ENCODE peak calls at places on chromosomes 6 and 20, in eight cellular contexts. B is CD4-positive, CD25-positive, alpha-beta regulatory T cell; H is CD8-positive, alpha-beta memory T cell; O is cardiac muscle cell; J is HCT116; X is A549; E is CD8-positive, alpha-beta T cell; W is mucosa of descending colon. G is an unnamed sample. For H3K4me1, the result is how much of the 10 kb centered on the place peaks cover.

GRCh38 chr6:3531481-3531880 is 74.6 kb upstream of the SLC22A23 start:
- DNase-seq in B (no peak), H (no peak), O (no peak), J (no peak), X (no peak), E (no peak), W (no peak), G (no peak)

GRCh38 chr20:63943808-63944077 is 12.5 kb downstream of the UCKL1 start:
- DNase-seq in B (no peak), H (no peak), O (no peak), J (no peak), X (no peak), E (no peak), W (no peak), G (no peak)

GRCh38 chr6:53752440-53752839 is 42.4 kb upstream of the LRRC1 start:
- DNase-seq in B (no peak), H (no peak), O (no peak), J (no peak), X (no peak), E (no peak), W (no peak), G (no peak)

GRCh38 chr6:131949909-131950766 is 1.0 kb downstream of the CCN2 start:
- DNase-seq in B (no peak), H (no peak), O (peak), J (peak), X (peak), E (no peak), W (peak), G (peak)

GRCh38 chr6:98833101-98834059 is 994 bp upstream of the POU3F2 start:
- DNase-seq in B (no peak), H (no peak), O (peak), J (no peak), X (no peak), E (no peak), W (no peak), G (no peak)

GRCh38 chr20:61636531-61637116 is 384.6 kb downstream of the CDH4 start:
- DNase-seq in B (no peak), H (no peak), O (no peak), J (no peak), X (no peak), E (no peak), W (no peak), G (no peak)

GRCh38 chr6:129516787-129517186 is 193.2 kb downstream of the ARHGAP18 start:
- DNase-seq in B (no peak), H (no peak), O (no peak), J (no peak), X (no peak), E (no peak), W (no peak), G (no peak)

GRCh38 chr20:44038681-44039123 is 124.0 kb downstream of the TOX2 start:
- DNase-seq in B (no peak), H (no peak), O (no peak), J (no peak), X (no peak), E (no peak), W (no peak), G (no peak)

GRCh38 chr20:50909413-50909812 is 21.8 kb downstream of the ADNP start:
- DNase-seq in B (no peak), H (no peak), O (no peak), J (no peak), X (no peak), E (no peak), W (no peak), G (no peak)

GRCh38 chr6:159760602-159761057 is 1.2 kb upstream of the ACAT2 start:
- DNase-seq in B (no peak), H (no peak), O (peak), J (no peak), X (no peak), E (no peak), W (no peak), G (no peak)

GRCh38 chr6:134123666-134124208 is 71.3 kb upstream of the SLC2A12 start:
- DNase-seq in B (peak), H (no peak), O (peak), J (peak), X (peak), E (no peak), W (peak), G (no peak)

GRCh38 chr6:22785036-22785435 is 215.7 kb downstream of the HDGFL1 start:
- DNase-seq in B (no peak), H (no peak), O (peak), J (no peak), X (no peak), E (no peak), W (no peak), G (no peak)

GRCh38 chr6:21134401-21134800 is 459.1 kb upstream of the SOX4 start:
- DNase-seq in B (no peak), H (no peak), O (no peak), J (no peak), X (no peak), E (no peak), W (no peak), G (no peak)

GRCh38 chr6:741410-742339 is 48.7 kb upstream of the EXOC2 start:
- DNase-seq in B (no peak), H (no peak), O (no peak), J (no peak), X (no peak), E (no peak), W (no peak), G (no peak)

GRCh38 chr20:36462440-36463211 is 78.7 kb upstream of the MYL9 start:
- DNase-seq in B (no peak), H (no peak), O (peak), J (no peak), X (no peak), E (no peak), W (peak), G (peak)

GRCh38 chr20:6044102-6044501 is 9.8 kb downstream of the LRRN4 start:
- DNase-seq in B (no peak), H (no peak), O (no peak), J (no peak), X (no peak), E (no peak), W (no peak), G (no peak)

GRCh38 chr6:82430611-82431010 is 67.0 kb downstream of the TPBG start:
- DNase-seq in B (no peak), H (no peak), O (no peak), J (no peak), X (no peak), E (no peak), W (no peak), G (no peak)

GRCh38 chr6:5587648-5588047 is 326.3 kb downstream of the FARS2 start:
- DNase-seq in B (no peak), H (no peak), O (no peak), J (no peak), X (no peak), E (no peak), W (no peak), G (no peak)

GRCh38 chr20:48676125-48676524 is 151.7 kb downstream of the PREX1 start:
- DNase-seq in B (no peak), H (no peak), O (no peak), J (no peak), X (no peak), E (no peak), W (no peak), G (no peak)

GRCh38 chr6:36836091-36836770 is 3.0 kb downstream of the CPNE5 start:
- DNase-seq in B (no peak), H (no peak), O (no peak), J (no peak), X (no peak), E (no peak), W (no peak), G (no peak)

GRCh38 chr20:5393218-5393870 is 76.6 kb upstream of the PROKR2 start:
- DNase-seq in B (no peak), H (no peak), O (no peak), J (no peak), X (no peak), E (no peak), W (no peak), G (no peak)

DNA sequence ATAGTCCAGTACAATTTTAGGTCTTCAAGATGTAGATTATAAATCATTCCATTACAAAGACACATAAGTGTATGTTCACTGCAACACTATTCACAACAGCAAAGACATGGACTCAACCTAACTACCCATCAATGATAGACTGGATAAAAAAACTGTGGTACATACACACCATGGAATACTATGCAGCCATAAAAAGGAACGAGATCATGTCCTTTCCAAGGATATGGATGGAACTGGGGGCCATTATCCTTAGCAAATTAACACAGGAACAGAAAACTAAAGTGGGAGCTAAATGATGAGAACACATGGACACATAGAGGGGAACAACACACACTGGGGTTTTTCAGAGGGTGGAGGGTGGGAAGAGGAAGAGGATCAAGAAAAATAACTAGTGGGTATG is 6.3 kb downstream of the RTN4IP1 start:
- DNase-seq in B (no peak), H (no peak), O (no peak), J (no peak), X (no peak), E (no peak), W (no peak), G (no peak)
- H3K4me1 ChIP-seq in B (under half), H (under half), O (under half), J (under half), X (under half), E (under half), W (under half), G (under half)

DNA sequence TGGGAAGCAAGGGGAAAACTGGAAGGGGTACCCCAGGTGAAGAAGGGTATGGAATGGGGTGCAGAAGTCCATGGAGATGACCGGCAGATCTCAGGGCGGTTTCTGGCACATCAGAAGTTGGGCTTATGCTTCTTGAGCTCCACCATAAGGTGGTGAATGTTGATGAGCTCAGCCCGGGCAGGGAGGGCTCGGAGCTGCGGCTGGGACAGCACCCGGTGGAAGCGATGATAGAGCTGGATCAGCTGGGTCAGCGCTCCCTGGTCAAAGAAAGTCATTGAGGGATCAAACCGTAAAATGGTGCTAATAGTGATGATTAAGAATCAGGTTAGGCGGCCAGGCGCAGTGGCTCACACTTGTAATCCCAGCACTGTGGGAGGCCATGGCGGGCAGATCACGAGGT is 20.9 kb downstream of the VPS52 start:
- DNase-seq in B (no peak), H (no peak), O (no peak), J (no peak), X (no peak), E (no peak), W (no peak), G (no peak)
- H3K4me3 ChIP-seq in B (no peak), H (no peak), O (no peak), J (peak), X (no peak), E (no peak), W (no peak), G (no peak)

GRCh38 chr20:19816386-19816785 is 58.3 kb downstream of the RIN2 start:
- DNase-seq in B (no peak), H (no peak), O (no peak), J (no peak), X (no peak), E (no peak), W (no peak), G (no peak)
- H3K4me1 ChIP-seq in B (under half), H (under half), O (under half), J (under half), X (under half), E (under half), W (under half), G (under half)

DNA sequence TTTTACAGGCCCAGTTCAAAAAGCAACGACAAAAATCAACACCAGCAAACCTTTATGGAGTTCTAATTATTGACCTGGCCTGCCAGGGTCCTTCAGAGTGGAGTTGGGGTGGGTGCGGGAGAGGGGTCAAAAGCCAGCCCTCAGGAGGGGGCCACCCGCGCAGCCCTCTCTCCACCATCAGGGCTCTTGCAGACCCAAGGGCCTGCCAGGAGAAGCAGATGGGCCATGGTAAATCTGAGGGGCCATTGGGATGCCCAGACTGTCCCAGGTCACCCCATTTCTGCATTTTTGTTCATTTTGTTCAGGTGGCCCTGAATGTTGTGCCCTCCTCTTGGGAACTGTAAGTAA is 88.4 kb downstream of the DHX35 start:
- DNase-seq in B (no peak), H (no peak), O (no peak), J (no peak), X (no peak), E (no peak), W (no peak), G (no peak)
- H3K4me3 ChIP-seq in B (peak), H (peak), O (peak), J (peak), X (peak), E (peak), W (no peak), G (peak)

GRCh38 chr20:8060977-8061376 is 41.4 kb upstream of the TMX4 start:
- DNase-seq in B (no peak), H (no peak), O (no peak), J (no peak), X (no peak), E (no peak), W (no peak), G (no peak)
- H3K4me1 ChIP-seq in B (under half), H (under half), O (under half), J (under half), X (under half), E (under half), W (under half), G (under half)

G was measured in heart left ventricle.